ENCODE peak calls at places on chromosomes 11 and 22, in four cellular contexts. Z is esophagus squamous epithelium, I is spleen, L is body of pancreas. B is an unnamed sample.

GRCh38 chr11:72662036-72662435 is 12.2 kb downstream of the PDE2A start:
- DNase-seq in Z (no peak), I (no peak), L (no peak), B (no peak)

GRCh38 chr11:94632356-94632755 is 65.2 kb downstream of the PIWIL4 start:
- DNase-seq in I (no peak), L (no peak), Z (no peak), B (no peak)

GRCh38 chr11:124893781-124894401 is 3.8 kb downstream of the ROBO4 start:
- DNase-seq in L (no peak), Z (no peak), I (no peak), B (peak)

GRCh38 chr11:59197990-59198389 is 14.7 kb downstream of the MPEG1 start:
- DNase-seq in I (no peak), L (peak), Z (no peak), B (peak)

GRCh38 chr11:59173964-59174663 is 2.2 kb downstream of the DTX4 start:
- DNase-seq in I (no peak), Z (no peak), L (peak), B (no peak)

GRCh38 chr11:11816511-11817319 is 25.1 kb upstream of the USP47 start:
- DNase-seq in L (no peak), I (no peak), Z (no peak), B (no peak)

GRCh38 chr11:17496406-17496805 is 19.8 kb upstream of the ABCC8 start:
- DNase-seq in Z (no peak), L (no peak), I (no peak), B (no peak)

GRCh38 chr22:44567846-44568493 is 69.9 kb upstream of the RTL6 start:
- DNase-seq in I (peak), L (peak), Z (no peak), B (no peak)

GRCh38 chr11:73017024-73017751 is 124.9 kb downstream of the FCHSD2 start:
- DNase-seq in Z (no peak), I (no peak), L (no peak), B (no peak)

GRCh38 chr11:61173456-61173855 is 12.2 kb upstream of the VPS37C start:
- DNase-seq in I (no peak), Z (no peak), L (no peak), B (no peak)

GRCh38 chr11:36141595-36141994 is 147.6 kb downstream of the COMMD9 start:
- DNase-seq in Z (no peak), L (no peak), I (no peak), B (no peak)

GRCh38 chr11:119204066-119204465 is 2.1 kb upstream of the CBL start:
- DNase-seq in I (peak), L (no peak), Z (no peak), B (no peak)

GRCh38 chr11:19803506-19803998 is 90.9 kb downstream of the NAV2 start:
- DNase-seq in Z (no peak), L (peak), I (no peak), B (no peak)

GRCh38 chr11:118532091-118532490 is 1.1 kb downstream of the TMEM25 start:
- DNase-seq in Z (no peak), L (no peak), I (no peak), B (no peak)

GRCh38 chr11:78223320-78223954 is 34.7 kb downstream of the USP35 start:
- DNase-seq in I (no peak), L (no peak), Z (no peak), B (no peak)

GRCh38 chr11:17986007-17986710 is 26.7 kb downstream of the SERGEF start:
- DNase-seq in Z (no peak), L (no peak), I (no peak), B (peak)

GRCh38 chr11:70203749-70204465 is 811 bp downstream of the FADD start:
- DNase-seq in L (peak), I (peak), Z (peak), B (no peak)

GRCh38 chr11:45323598-45324249 is 37.6 kb upstream of the SYT13 start:
- DNase-seq in Z (no peak), L (no peak), I (no peak), B (no peak)

GRCh38 chr11:74179234-74180126 is 8.4 kb downstream of the PPME1 start:
- DNase-seq in Z (no peak), I (no peak), L (no peak), B (no peak)

GRCh38 chr11:10409207-10409661 is 45.8 kb upstream of the AMPD3 start:
- DNase-seq in L (no peak), I (no peak), Z (no peak), B (no peak)

GRCh38 chr22:29277927-29278326 is 9.9 kb downstream of the EWSR1 start:
- DNase-seq in Z (no peak), L (peak), I (no peak), B (no peak)

GRCh38 chr11:103676413-103676812 is 360.0 kb upstream of the DDI1 start:
- DNase-seq in L (no peak), Z (no peak), I (no peak), B (no peak)

GRCh38 chr22:17366830-17367229 is 2.4 kb upstream of the CECR2 start:
- DNase-seq in Z (no peak), I (peak), L (no peak), B (no peak)

DNA sequence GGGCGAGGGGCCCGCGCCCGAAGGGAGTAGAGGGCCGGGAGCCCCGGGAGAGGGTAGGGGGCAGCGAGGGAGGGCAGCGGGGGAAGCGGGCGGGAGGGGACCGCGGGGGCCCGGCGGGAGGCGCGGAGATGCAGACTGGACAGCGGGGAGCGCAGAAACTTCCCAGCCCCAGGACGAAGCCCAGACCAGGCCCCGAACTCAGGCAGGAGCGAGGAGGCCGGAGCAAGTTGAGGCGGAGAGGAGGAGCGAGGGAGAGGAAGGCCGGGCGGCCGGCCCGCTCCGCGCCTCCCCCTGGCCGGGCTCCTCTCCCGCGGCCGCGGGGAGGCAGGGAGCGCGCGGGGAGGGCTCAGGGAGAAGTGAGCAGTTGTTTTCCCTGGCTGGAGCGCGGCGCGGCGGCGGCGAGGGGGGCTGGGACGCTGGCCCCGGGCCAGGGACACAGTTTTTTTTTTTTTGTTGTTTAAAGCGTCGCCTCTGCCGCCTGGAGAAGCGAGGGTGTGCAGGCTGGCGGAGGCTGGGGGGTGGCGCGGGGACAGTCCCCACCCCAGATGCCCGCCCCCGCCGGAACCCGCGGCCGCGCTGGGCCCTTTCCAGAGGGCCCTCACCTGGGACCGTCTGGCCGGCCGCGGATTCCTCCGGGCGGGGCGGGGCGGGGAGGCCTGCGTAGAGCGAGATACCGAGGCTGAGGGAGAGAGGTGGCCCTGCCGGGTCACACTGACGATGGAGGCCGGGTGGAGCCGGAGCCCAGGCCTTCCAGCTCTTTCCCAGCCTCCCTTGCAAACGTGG is at the start of gene LTBP3:
- DNase-seq in Z (no peak), L (peak), I (peak), B (peak)
- TF ChIP-seq POLR2A in Z (no peak), L (peak), I (no peak), B (no peak)

GRCh38 chr22:20451920-20452319 is 14.3 kb upstream of the SCARF2 start:
- DNase-seq in L (no peak), Z (no peak), I (no peak), B (no peak)
- H3K27ac ChIP-seq in L (no peak), Z (no peak), I (no peak), B (no peak)

GRCh38 chr11:1389103-1389931 is 417 bp upstream of the BRSK2 start:
- DNase-seq in L (peak), Z (peak), I (peak), B (peak)
- TF ChIP-seq POLR2A in L (no peak), Z (no peak), I (no peak), B (no peak)

GRCh38 chr11:46551261-46551660 is 42.6 kb downstream of the AMBRA1 start:
- DNase-seq in Z (no peak), I (no peak), L (no peak), B (no peak)

GRCh38 chr11:46557684-46558151 is 36.1 kb downstream of the AMBRA1 start:
- DNase-seq in Z (no peak), I (no peak), L (no peak), B (no peak)

GRCh38 chr11:46554205-46555162 is 39.3 kb downstream of the AMBRA1 start:
- DNase-seq in L (no peak), I (no peak), Z (no peak), B (peak)

GRCh38 chr11:46555269-46556054 is 38.4 kb downstream of the AMBRA1 start:
- DNase-seq in L (no peak), I (no peak), Z (no peak), B (no peak)

DNA sequence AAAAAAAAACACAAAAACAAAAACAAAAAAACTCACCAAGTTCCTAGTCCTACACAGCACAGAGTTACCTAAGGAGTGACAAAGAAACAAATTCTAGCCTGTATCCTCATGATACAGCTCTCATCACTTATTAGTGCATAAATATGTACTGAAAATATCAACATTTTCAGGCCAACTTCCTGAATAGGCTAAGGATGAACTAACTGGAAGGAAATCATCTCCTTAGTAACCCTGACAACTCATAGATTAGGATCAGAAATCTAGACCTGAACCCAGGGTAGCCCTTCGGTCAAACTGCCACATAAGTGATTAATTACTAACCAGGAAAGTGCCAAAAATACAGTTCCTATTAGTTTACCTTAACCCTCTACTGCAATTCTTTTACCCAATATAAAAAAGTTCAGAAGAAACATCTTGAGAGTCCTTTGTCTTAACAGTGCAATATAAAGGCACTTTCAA is 40.0 kb downstream of the AMBRA1 start:
- DNase-seq in L (no peak), I (no peak), Z (no peak), B (no peak)
- H3K27ac ChIP-seq in L (peak), I (peak), Z (peak), B (no peak)

GRCh38 chr22:20858615-20859416 is at the start of the genes PI4KA and SNAP29:
- DNase-seq in L (peak), I (peak), Z (peak), B (peak)
- TF ChIP-seq POLR2A in L (peak), I (peak), Z (no peak), B (peak)

DNA sequence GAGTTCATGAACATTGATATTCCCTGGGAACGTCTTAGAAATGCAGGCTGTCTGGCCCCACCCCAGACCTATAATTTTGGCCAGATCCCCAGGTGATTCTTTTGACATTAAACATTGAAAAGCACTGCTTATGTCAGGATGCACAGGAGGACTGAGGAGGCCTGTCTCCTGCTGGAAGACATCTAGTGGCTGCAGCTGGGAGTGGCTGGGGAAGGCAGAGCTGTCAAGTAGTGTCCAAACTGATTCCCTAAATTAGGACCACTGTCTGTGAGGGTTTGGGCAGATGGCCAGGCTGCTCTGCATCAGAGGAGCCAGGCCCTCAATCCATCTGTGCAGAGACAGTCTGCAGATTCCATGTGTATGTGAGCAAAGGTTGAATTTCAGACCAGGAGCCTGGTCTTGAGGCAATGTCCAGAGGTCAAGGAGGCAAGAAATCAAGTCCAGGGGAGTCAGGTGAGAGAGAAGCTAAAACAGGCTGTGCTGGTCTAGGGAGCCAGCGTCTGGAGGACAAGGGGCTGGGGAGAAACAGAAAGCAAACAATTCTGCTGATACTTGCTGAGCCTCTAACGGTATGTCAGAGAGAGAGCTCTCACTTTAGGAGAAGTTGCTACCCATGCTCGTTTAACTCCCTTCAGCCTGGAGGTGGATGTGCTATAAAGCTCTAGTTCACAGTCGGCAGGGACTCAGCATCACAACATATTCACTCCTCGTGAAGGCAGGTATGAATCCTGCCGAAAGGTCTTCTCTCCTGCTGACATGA is 15.3 kb upstream of the SYTL2 start:
- DNase-seq in L (no peak), I (no peak), Z (no peak), B (no peak)
- H3K27ac ChIP-seq in L (no peak), I (peak), Z (no peak), B (no peak)

GRCh38 chr22:46525681-46526483 is 11.5 kb downstream of the CELSR1 start:
- DNase-seq in Z (no peak), L (no peak), I (no peak), B (no peak)

GRCh38 chr22:46524203-46524740 is 13.1 kb downstream of the CELSR1 start:
- DNase-seq in Z (no peak), L (no peak), I (no peak), B (no peak)

GRCh38 chr22:46528121-46528610 is 9.3 kb downstream of the CELSR1 start:
- DNase-seq in I (no peak), L (no peak), Z (no peak), B (no peak)

GRCh38 chr22:46522743-46523300 is 14.6 kb downstream of the CELSR1 start:
- DNase-seq in Z (no peak), L (no peak), I (no peak), B (no peak)

GRCh38 chr22:46526484-46526839 is 11.0 kb downstream of the CELSR1 start:
- DNase-seq in I (no peak), Z (no peak), L (no peak), B (no peak)
- TF ChIP-seq POLR2A in I (no peak), Z (no peak), L (no peak), B (no peak)

GRCh38 chr22:37368058-37368457 is 59.2 kb downstream of the ELFN2 start:
- DNase-seq in Z (no peak), I (no peak), L (no peak), B (no peak)
- H3K27ac ChIP-seq in Z (no peak), I (no peak), L (no peak), B (no peak)

B was measured in tibial nerve.